ENCODE peak calls at places on chromosome 6, in eight cellular contexts. Z is pancreas; J is CD8-positive, alpha-beta memory T cell; L is MM.1S; E is naive thymus-derived CD4-positive, alpha-beta T cell; W is mesenchymal stem cell; G is breast epithelium; K is brain microvascular endothelial cell. U is an unnamed sample.
A peak's percentile ranks its signal among the peaks of the same experiment; 100 is the strongest.

GRCh38 chr6:34305982-34306702 is 57.3 kb upstream of the SMIM29 start:
- DNase-seq in L (no peak), J (no peak), K (no peak), E (no peak), Z (no peak), G (no peak), W (peak; percentile 30), U (peak; percentile 32)

GRCh38 chr6:100420711-100421110 is 44.0 kb downstream of the SIM1 start:
- DNase-seq in L (no peak), E (no peak), J (no peak), Z (no peak), W (no peak), G (no peak), K (no peak), U (peak; percentile 6)

GRCh38 chr6:56940977-56941376 is 13.9 kb upstream of the BEND6 start:
- DNase-seq in J (no peak), K (no peak), Z (no peak), L (no peak), G (no peak), W (no peak), E (no peak), U (no peak)

GRCh38 chr6:90898763-90899162 is 311.9 kb upstream of the MAP3K7 start:
- DNase-seq in L (no peak), J (no peak), W (no peak), E (no peak), K (no peak), Z (no peak), G (no peak), U (no peak)

GRCh38 chr6:37187321-37188022 is 17.5 kb downstream of the PIM1 start:
- DNase-seq in K (no peak), E (no peak), G (no peak), W (no peak), L (no peak), J (peak; percentile 28), Z (no peak), U (no peak)

GRCh38 chr6:148972481-148972880 is 225.7 kb downstream of the UST start:
- DNase-seq in L (peak; percentile 78), J (no peak), E (no peak), K (no peak), W (peak; percentile 32), Z (peak; percentile 87), G (peak; percentile 56), U (peak; percentile 10)

GRCh38 chr6:21501815-21502214 is 91.7 kb upstream of the SOX4 start:
- DNase-seq in E (no peak), G (no peak), W (no peak), L (no peak), K (no peak), Z (no peak), J (no peak), U (no peak)

GRCh38 chr6:23414204-23414501 is 711.9 kb upstream of the NRSN1 start:
- DNase-seq in J (no peak), G (no peak), Z (no peak), E (no peak), K (peak; percentile 42), L (peak; percentile 90), W (peak; percentile 80), U (peak; percentile 65)

GRCh38 chr6:38078671-38079070 is 259.1 kb downstream of the ZFAND3 start:
- DNase-seq in G (no peak), W (peak; percentile 41), J (no peak), L (no peak), E (no peak), K (no peak), Z (no peak), U (no peak)

GRCh38 chr6:93305088-93305487 is 114.3 kb downstream of the EPHA7 start:
- DNase-seq in E (no peak), Z (no peak), L (no peak), J (no peak), G (no peak), K (no peak), W (no peak), U (no peak)

GRCh38 chr6:82775361-82775760 is 290.3 kb downstream of the UBE3D start:
- DNase-seq in Z (no peak), E (no peak), G (no peak), J (no peak), L (no peak), W (no peak), K (no peak), U (no peak)

GRCh38 chr6:66675906-66676305 is 968.9 kb upstream of the EYS start:
- DNase-seq in E (no peak), Z (no peak), J (no peak), W (no peak), L (no peak), G (no peak), K (no peak), U (peak; percentile 14)

GRCh38 chr6:150740453-150740852 is 125.0 kb upstream of the MTHFD1L start:
- DNase-seq in G (no peak), J (no peak), W (no peak), E (no peak), L (no peak), K (no peak), Z (no peak), U (no peak)

GRCh38 chr6:75349262-75349984 is 64.8 kb upstream of the TMEM30A start:
- DNase-seq in E (no peak), L (no peak), K (peak; percentile 33), W (peak; percentile 42), Z (peak; percentile 65), G (no peak), J (no peak), U (peak; percentile 40)

GRCh38 chr6:99013145-99013544 is 65.4 kb upstream of the FBXL4 start:
- DNase-seq in J (no peak), E (no peak), K (peak; percentile 95), G (no peak), W (peak; percentile 92), Z (no peak), L (no peak), U (peak; percentile 2)

GRCh38 chr6:120005292-120005976 is 655.9 kb upstream of the MAN1A1 start:
- DNase-seq in G (no peak), J (no peak), K (no peak), E (no peak), W (no peak), L (no peak), Z (no peak), U (no peak)

DNA sequence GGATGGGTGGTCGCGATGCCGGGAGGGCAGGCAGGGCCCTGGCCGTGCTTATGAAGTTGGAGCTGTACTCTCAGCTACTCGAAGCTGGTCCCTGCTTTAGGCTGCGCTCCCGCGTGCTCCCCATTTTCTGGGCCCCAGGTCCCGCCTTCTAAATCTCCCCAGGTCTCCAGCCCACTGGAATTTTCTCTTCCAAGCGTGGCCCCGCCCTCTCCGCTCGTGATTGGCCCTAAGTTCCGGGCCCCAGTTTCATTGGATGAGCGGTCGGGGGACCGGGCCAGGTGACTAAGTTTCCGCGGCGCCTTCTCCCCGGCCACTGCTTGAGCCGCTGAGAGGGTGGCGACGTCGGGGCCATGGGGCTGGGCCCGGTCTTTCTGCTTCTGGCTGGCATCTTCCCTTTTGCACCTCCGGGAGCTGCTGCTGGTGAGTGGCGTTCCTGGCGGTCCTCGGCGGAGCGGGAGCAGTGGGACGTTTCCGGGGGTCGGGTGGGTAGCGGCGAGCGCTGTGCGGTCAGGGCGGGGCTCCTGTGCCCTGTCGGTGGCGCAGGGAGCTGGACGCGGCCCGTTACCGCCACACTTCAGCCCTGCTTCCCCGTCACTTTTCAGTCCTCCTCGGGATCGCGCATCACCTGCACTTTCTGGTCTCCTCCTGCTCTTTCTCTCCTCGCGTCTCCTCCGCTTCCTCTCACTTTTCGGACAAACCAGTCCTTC is at the start of gene MICA:
- DNase-seq in L (peak; percentile 81), J (peak; percentile 58), K (peak; percentile 78), W (peak; percentile 93), Z (peak; percentile 93), G (peak; percentile 94), E (peak; percentile 38), U (peak; percentile 94)
- H3K27ac ChIP-seq in L (peak within 1 kb of the TSS; percentile 38), J (peak within 1 kb of the TSS; percentile 57), K (peak within 1 kb of the TSS; percentile 44), W (peak within 1 kb of the TSS; percentile 81), Z (peak within 1 kb of the TSS; percentile 52), G (peak within 1 kb of the TSS; percentile 98), E (peak within 1 kb of the TSS; percentile 76), U (peak within 1 kb of the TSS; percentile 76)

GRCh38 chr6:17687136-17687535 is 19.6 kb downstream of the NUP153 start:
- DNase-seq in K (no peak), Z (no peak), E (no peak), W (no peak), L (no peak), J (no peak), G (no peak), U (no peak)
- H3K36me3 ChIP-seq in K (peaks cover 9% of the 10 kb centered on the region), Z (peaks cover 5% of the 10 kb centered on the region), E (no peaks in the 10 kb centered on the region), W (peaks cover 44% of the 10 kb centered on the region), L (peaks cover 4% of the 10 kb centered on the region), J (no peaks in the 10 kb centered on the region), G (no peaks in the 10 kb centered on the region), U (peaks cover 46% of the 10 kb centered on the region)

GRCh38 chr6:44056392-44057237 is 70.6 kb downstream of the MRPL14 start:
- DNase-seq in L (no peak), G (no peak), W (no peak), K (no peak), E (no peak), J (no peak), Z (no peak), U (peak; percentile 91)
- H3K27ac ChIP-seq in L (no peak overlapping the region), G (peak overlapping the region; percentile 96), W (no peak overlapping the region), K (peak overlapping the region; percentile 97), E (no peak overlapping the region), J (peak overlapping the region; percentile 70), Z (no peak overlapping the region), U (peak overlapping the region; percentile 56)

GRCh38 chr6:88538849-88539571 is 372.9 kb upstream of the CNR1 start:
- DNase-seq in G (no peak), W (no peak), J (no peak), K (no peak), L (no peak), Z (no peak), E (no peak), U (no peak)
- H3K36me3 ChIP-seq in G (no peaks in the 10 kb centered on the region), W (no peaks in the 10 kb centered on the region), J (no peaks in the 10 kb centered on the region), K (no peaks in the 10 kb centered on the region), L (no peaks in the 10 kb centered on the region), Z (no peaks in the 10 kb centered on the region), E (no peaks in the 10 kb centered on the region), U (no peaks in the 10 kb centered on the region)

GRCh38 chr6:35736293-35736894 is 438 bp upstream of the ARMC12 start:
- DNase-seq in G (peak; percentile 66), J (peak; percentile 83), W (peak; percentile 67), Z (peak; percentile 85), L (peak; percentile 72), K (peak; percentile 38), E (peak; percentile 69), U (peak; percentile 86)
- H3K27ac ChIP-seq in G (no peak overlapping the region), J (no peak overlapping the region), W (no peak overlapping the region), Z (no peak overlapping the region), L (no peak overlapping the region), K (no peak overlapping the region), E (peak overlapping the region; percentile 41), U (no peak overlapping the region)

GRCh38 chr6:160032538-160032937 is 63.7 kb downstream of the IGF2R start:
- DNase-seq in Z (no peak), J (no peak), K (no peak), W (no peak), G (no peak), E (no peak), L (no peak), U (no peak)

GRCh38 chr6:160036331-160036695 is 67.4 kb downstream of the IGF2R start:
- DNase-seq in K (no peak), L (no peak), J (no peak), W (no peak), Z (no peak), G (no peak), E (no peak), U (no peak)

GRCh38 chr6:160035693-160036330 is 66.9 kb downstream of the IGF2R start:
- DNase-seq in E (no peak), J (no peak), Z (no peak), G (no peak), L (no peak), W (no peak), K (no peak), U (no peak)

GRCh38 chr6:160035241-160035640 is 66.4 kb downstream of the IGF2R start:
- DNase-seq in K (no peak), J (no peak), G (no peak), Z (no peak), W (no peak), E (no peak), L (no peak), U (no peak)

GRCh38 chr6:160034346-160034930 is 65.6 kb downstream of the IGF2R start:
- DNase-seq in G (no peak), L (no peak), Z (no peak), E (no peak), W (no peak), J (no peak), K (no peak), U (no peak)
- H3K36me3 ChIP-seq in G (no peaks in the 10 kb centered on the region), L (no peaks in the 10 kb centered on the region), Z (peaks cover 15% of the 10 kb centered on the region), E (no peaks in the 10 kb centered on the region), W (peaks cover 62% of the 10 kb centered on the region), J (peaks cover 36% of the 10 kb centered on the region), K (peaks cover 22% of the 10 kb centered on the region), U (peaks cover 16% of the 10 kb centered on the region)

U was measured in A673.